ENCODE peak calls at places on chromosome 13, in six cellular contexts. One of them, this sample, is unnamed.

GRCh38 chr13:76708138-76708537 is 178.1 kb downstream of the KCTD12 start:
- DNase-seq in heart left ventricle: peak; percentile 44
- DNase-seq in hepatocyte: no peak
- DNase-seq in WERI-Rb-1: no peak
- DNase-seq in breast epithelium: no peak
- DNase-seq in keratinocyte: no peak
- DNase-seq in this sample: no peak

GRCh38 chr13:72931311-72931710 is 127.5 kb upstream of the KLF5 start:
- DNase-seq in heart left ventricle: no peak
- DNase-seq in WERI-Rb-1: no peak
- DNase-seq in hepatocyte: no peak
- DNase-seq in breast epithelium: no peak
- DNase-seq in keratinocyte: no peak
- DNase-seq in this sample: no peak

GRCh38 chr13:27565818-27566217 is 54.5 kb downstream of the LNX2 start:
- DNase-seq in breast epithelium: no peak
- DNase-seq in keratinocyte: no peak
- DNase-seq in hepatocyte: no peak
- DNase-seq in WERI-Rb-1: no peak
- DNase-seq in heart left ventricle: no peak
- DNase-seq in this sample: no peak

GRCh38 chr13:21435710-21436151 is 23.4 kb downstream of the ZDHHC20 start:
- DNase-seq in heart left ventricle: peak; percentile 68
- DNase-seq in breast epithelium: no peak
- DNase-seq in WERI-Rb-1: no peak
- DNase-seq in keratinocyte: no peak
- DNase-seq in hepatocyte: peak; percentile 53
- DNase-seq in this sample: peak; percentile 75

GRCh38 chr13:64052526-64052925 is 2636.9 kb upstream of the PCDH20 start:
- DNase-seq in hepatocyte: no peak
- DNase-seq in heart left ventricle: no peak
- DNase-seq in breast epithelium: no peak
- DNase-seq in keratinocyte: no peak
- DNase-seq in WERI-Rb-1: no peak
- DNase-seq in this sample: no peak

GRCh38 chr13:44170731-44171130 is 202.9 kb upstream of the SERP2 start:
- DNase-seq in heart left ventricle: no peak
- DNase-seq in breast epithelium: no peak
- DNase-seq in hepatocyte: no peak
- DNase-seq in WERI-Rb-1: no peak
- DNase-seq in keratinocyte: no peak
- DNase-seq in this sample: no peak

GRCh38 chr13:106796280-106797047 is 228.5 kb upstream of the ARGLU1 start:
- DNase-seq in WERI-Rb-1: no peak
- DNase-seq in hepatocyte: no peak
- DNase-seq in breast epithelium: no peak
- DNase-seq in keratinocyte: no peak
- DNase-seq in heart left ventricle: no peak
- DNase-seq in this sample: no peak

GRCh38 chr13:81872581-81872980 is 1531.7 kb upstream of the SPRY2 start:
- DNase-seq in breast epithelium: no peak
- DNase-seq in keratinocyte: no peak
- DNase-seq in heart left ventricle: no peak
- DNase-seq in WERI-Rb-1: peak; percentile 29
- DNase-seq in hepatocyte: peak; percentile 53
- DNase-seq in this sample: no peak

GRCh38 chr13:114143806-114144605 is 11.6 kb upstream of the RASA3 start:
- DNase-seq in breast epithelium: no peak
- DNase-seq in heart left ventricle: peak; percentile 11
- DNase-seq in WERI-Rb-1: peak; percentile 96
- DNase-seq in hepatocyte: peak; percentile 60
- DNase-seq in keratinocyte: no peak
- DNase-seq in this sample: peak; percentile 25

GRCh38 chr13:45564108-45564507 is 51.4 kb downstream of the ERICH6B start:
- DNase-seq in keratinocyte: no peak
- DNase-seq in breast epithelium: no peak
- DNase-seq in WERI-Rb-1: no peak
- DNase-seq in heart left ventricle: no peak
- DNase-seq in hepatocyte: peak; percentile 56
- DNase-seq in this sample: peak; percentile 63

GRCh38 chr13:50366488-50367174 is 351.4 kb downstream of the KCNRG start:
- DNase-seq in heart left ventricle: no peak
- DNase-seq in hepatocyte: no peak
- DNase-seq in breast epithelium: no peak
- DNase-seq in keratinocyte: no peak
- DNase-seq in WERI-Rb-1: no peak
- DNase-seq in this sample: no peak

GRCh38 chr13:30191491-30192100 is 115.8 kb downstream of the KATNAL1 start:
- DNase-seq in keratinocyte: no peak
- DNase-seq in WERI-Rb-1: no peak
- DNase-seq in hepatocyte: peak; percentile 24
- DNase-seq in heart left ventricle: no peak
- DNase-seq in breast epithelium: no peak
- DNase-seq in this sample: no peak

GRCh38 chr13:105972811-105973590 is 562.5 kb downstream of the EFNB2 start:
- DNase-seq in breast epithelium: no peak
- DNase-seq in WERI-Rb-1: no peak
- DNase-seq in heart left ventricle: no peak
- DNase-seq in keratinocyte: no peak
- DNase-seq in hepatocyte: no peak
- DNase-seq in this sample: no peak

GRCh38 chr13:25929816-25930215 is 122.0 kb downstream of the SHISA2 start:
- DNase-seq in breast epithelium: no peak
- DNase-seq in heart left ventricle: no peak
- DNase-seq in hepatocyte: no peak
- DNase-seq in keratinocyte: no peak
- DNase-seq in WERI-Rb-1: no peak
- DNase-seq in this sample: no peak

GRCh38 chr13:40974460-40975407 is 44.4 kb downstream of the ELF1 start:
- DNase-seq in keratinocyte: no peak
- DNase-seq in breast epithelium: no peak
- DNase-seq in hepatocyte: peak; percentile 58
- DNase-seq in heart left ventricle: no peak
- DNase-seq in WERI-Rb-1: peak; percentile 9
- DNase-seq in this sample: peak; percentile 58

GRCh38 chr13:99374994-99375805 is 68.0 kb upstream of the GPR183 start:
- DNase-seq in breast epithelium: no peak
- DNase-seq in keratinocyte: no peak
- DNase-seq in WERI-Rb-1: no peak
- DNase-seq in heart left ventricle: peak; percentile 46
- DNase-seq in hepatocyte: no peak
- DNase-seq in this sample: no peak

DNA sequence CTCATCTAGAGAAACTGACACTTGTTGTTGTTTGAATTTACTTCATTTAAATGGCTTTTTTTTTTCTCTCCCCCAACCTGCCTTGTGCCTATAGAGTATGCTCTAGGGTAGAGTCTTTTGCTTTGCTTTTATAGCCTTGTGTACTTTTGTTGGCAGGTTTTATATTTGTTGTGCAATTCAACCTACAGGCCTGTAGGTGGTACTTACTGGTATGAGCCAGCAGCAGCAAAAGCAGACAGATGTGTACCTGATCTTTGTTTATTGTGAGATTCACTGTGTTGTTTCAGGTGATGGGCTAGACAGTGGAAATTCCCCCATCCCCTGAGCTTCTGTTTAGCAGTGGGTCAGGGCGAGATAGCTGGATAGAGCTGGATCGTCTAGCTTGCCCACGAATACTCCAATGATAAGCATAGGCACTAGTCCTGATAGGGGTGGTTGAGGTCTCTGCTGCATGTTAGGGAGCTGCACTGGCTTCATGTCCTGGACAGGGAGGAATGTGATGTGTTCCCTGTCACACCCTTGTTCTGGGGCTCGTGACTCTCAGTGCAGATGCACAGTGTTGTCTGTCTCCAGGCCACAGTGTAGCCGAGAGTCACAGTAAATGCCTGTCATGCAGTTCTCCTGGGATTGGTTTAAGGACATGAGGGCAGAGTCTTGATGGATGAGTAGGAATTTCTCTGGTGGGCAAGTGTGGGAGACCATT is 21.3 kb downstream of the DNAJC3 start:
- DNase-seq in WERI-Rb-1: no peak
- DNase-seq in breast epithelium: no peak
- DNase-seq in hepatocyte: peak; percentile 19
- DNase-seq in keratinocyte: no peak
- DNase-seq in heart left ventricle: peak; percentile 36
- DNase-seq in this sample: no peak
- TF ChIP-seq CTCF in WERI-Rb-1: peak; percentile 51
- TF ChIP-seq CTCF in breast epithelium: no peak
- TF ChIP-seq CTCF in hepatocyte: no peak
- TF ChIP-seq CTCF in keratinocyte: peak; percentile 31
- TF ChIP-seq CTCF in heart left ventricle: no peak
- TF ChIP-seq CTCF in this sample: peak; percentile 35

DNA sequence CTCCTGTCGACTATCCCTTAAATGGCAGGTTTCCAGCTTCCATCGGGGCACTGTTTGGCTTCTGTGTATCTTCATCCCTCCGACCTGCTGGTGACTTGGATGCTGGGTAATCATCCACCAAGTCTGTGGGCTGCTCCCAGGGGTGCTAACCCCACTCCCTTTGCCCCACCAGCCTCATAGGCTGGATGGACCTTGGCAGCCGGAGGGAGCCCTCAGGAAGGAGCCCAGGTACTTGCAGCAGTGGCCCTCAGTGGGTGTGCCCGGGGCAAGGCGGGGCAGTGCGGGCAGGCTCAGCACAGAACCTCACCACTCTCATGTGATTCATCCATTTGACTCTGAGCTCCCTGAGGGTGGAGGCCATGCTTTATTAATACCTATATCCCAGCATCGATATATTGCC is 27.4 kb upstream of the TUBGCP3 start:
- DNase-seq in hepatocyte: no peak
- DNase-seq in WERI-Rb-1: peak; percentile 6
- DNase-seq in heart left ventricle: no peak
- DNase-seq in breast epithelium: no peak
- DNase-seq in keratinocyte: no peak
- DNase-seq in this sample: no peak
- H3K27me3 ChIP-seq in hepatocyte: no peaks in the 10 kb centered on the region
- H3K27me3 ChIP-seq in WERI-Rb-1: peaks cover 40% of the 10 kb centered on the region
- H3K27me3 ChIP-seq in heart left ventricle: no peaks in the 10 kb centered on the region
- H3K27me3 ChIP-seq in breast epithelium: no peaks in the 10 kb centered on the region
- H3K27me3 ChIP-seq in keratinocyte: peaks cover 9% of the 10 kb centered on the region
- H3K27me3 ChIP-seq in this sample: peaks cover 6% of the 10 kb centered on the region

DNA sequence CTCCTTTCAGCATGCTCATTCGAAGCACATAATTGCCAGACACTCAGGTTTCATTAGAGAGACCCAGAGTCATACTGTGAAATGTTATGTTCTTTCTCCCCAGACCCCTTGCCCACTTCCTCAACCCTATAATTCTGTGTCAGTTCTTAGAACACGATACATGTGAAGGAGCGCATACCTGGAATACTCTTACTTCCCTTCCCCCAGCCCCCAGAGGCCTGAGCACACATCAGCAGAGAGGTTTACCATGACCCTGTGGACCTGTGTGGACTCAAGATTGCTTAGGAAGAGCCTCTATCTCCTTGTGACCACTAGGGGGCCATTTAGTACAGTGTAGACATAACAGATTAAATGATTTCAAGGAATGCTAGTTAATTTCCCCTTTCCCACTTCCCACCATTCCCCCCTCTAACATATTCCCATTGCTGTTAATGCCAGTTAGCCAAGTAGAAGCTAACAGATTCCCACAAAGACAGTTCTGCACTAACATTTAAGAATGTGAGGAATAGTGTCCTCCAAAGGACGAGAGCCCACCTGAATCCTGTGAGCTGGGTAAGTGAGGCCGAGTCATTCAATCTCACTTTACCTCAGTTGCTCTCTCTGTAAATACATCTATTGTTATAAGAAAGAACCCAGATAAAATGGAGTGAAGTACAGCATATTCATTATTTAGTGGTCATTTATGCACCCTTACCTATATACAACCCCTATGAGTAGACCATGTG is 154.2 kb upstream of the MAB21L1 start:
- DNase-seq in keratinocyte: no peak
- DNase-seq in heart left ventricle: no peak
- DNase-seq in hepatocyte: peak; percentile 76
- DNase-seq in breast epithelium: no peak
- DNase-seq in WERI-Rb-1: peak; percentile 60
- DNase-seq in this sample: peak; percentile 18
- TF ChIP-seq CTCF in keratinocyte: peak; percentile 64
- TF ChIP-seq CTCF in heart left ventricle: peak; percentile 66
- TF ChIP-seq CTCF in hepatocyte: peak; percentile 64
- TF ChIP-seq CTCF in breast epithelium: peak; percentile 54
- TF ChIP-seq CTCF in WERI-Rb-1: peak; percentile 75
- TF ChIP-seq CTCF in this sample: peak; percentile 74

DNA sequence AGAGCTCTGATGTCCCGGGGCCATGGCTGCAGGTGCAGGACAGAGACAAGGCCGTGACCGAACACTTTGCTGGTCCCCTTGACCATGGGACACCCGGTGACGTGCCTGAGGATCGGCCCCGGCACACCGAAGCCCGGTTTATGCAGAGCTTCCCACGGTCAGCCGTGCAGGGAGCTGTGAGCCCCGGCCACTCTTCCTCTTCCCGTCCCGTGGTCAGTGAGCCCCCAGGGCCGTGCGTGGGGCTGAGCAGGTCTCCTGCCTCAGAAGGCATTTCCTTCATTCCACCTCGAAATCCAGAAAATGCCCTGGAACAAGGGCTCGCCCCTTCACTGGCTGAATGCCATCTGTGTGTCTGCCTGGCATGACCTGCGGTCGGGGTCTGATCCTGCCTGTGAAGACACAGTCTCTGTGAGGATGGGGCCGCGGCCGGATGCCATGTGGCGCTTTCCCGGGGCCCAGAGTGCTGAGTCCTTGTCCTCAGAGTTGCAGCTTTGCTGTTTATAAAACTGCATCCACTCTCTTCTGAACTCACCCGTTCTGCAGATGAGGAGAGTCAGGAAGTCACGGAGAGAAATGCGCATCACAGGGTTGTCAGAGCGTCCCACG is 16.9 kb downstream of the MCF2L start:
- DNase-seq in hepatocyte: no peak
- DNase-seq in keratinocyte: no peak
- DNase-seq in WERI-Rb-1: no peak
- DNase-seq in breast epithelium: no peak
- DNase-seq in heart left ventricle: no peak
- DNase-seq in this sample: no peak
- H3K27me3 ChIP-seq in hepatocyte: no peaks in the 10 kb centered on the region
- H3K27me3 ChIP-seq in keratinocyte: peaks cover 6% of the 10 kb centered on the region
- H3K27me3 ChIP-seq in WERI-Rb-1: no peaks in the 10 kb centered on the region
- H3K27me3 ChIP-seq in breast epithelium: no peaks in the 10 kb centered on the region
- H3K27me3 ChIP-seq in heart left ventricle: no peaks in the 10 kb centered on the region
- H3K27me3 ChIP-seq in this sample: peaks cover 17% of the 10 kb centered on the region

GRCh38 chr13:28566283-28566682 is 71.4 kb upstream of the FLT1 start:
- DNase-seq in breast epithelium: no peak
- DNase-seq in heart left ventricle: no peak
- DNase-seq in keratinocyte: no peak
- DNase-seq in WERI-Rb-1: no peak
- DNase-seq in hepatocyte: no peak
- DNase-seq in this sample: no peak
- TF ChIP-seq CTCF in breast epithelium: no peak
- TF ChIP-seq CTCF in heart left ventricle: no peak
- TF ChIP-seq CTCF in keratinocyte: no peak
- TF ChIP-seq CTCF in WERI-Rb-1: no peak
- TF ChIP-seq CTCF in hepatocyte: no peak
- TF ChIP-seq CTCF in this sample: no peak

DNA sequence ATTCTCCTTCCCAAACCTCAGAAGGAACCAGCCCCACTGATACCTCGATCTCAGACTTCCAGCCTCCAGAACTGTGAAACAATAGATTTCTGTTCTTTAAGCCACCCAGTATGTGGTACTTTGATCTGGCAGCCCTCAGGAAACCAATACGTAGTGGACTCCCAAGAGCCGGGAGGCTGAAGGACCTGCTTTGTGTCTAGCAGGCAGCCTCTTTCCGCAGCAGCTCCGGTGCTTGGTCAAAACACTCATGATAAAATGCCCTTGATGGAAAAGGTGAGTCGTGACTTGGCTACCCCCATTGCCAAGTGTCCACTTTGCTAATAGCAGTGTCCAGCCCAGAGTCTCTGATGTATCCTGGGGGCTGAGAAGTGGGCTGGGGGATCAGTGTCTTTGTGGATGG is 158.8 kb upstream of the TMTC4 start:
- DNase-seq in WERI-Rb-1: no peak
- DNase-seq in breast epithelium: no peak
- DNase-seq in hepatocyte: no peak
- DNase-seq in heart left ventricle: no peak
- DNase-seq in keratinocyte: no peak
- DNase-seq in this sample: no peak
- H3K27me3 ChIP-seq in WERI-Rb-1: no peaks in the 10 kb centered on the region
- H3K27me3 ChIP-seq in breast epithelium: no peaks in the 10 kb centered on the region
- H3K27me3 ChIP-seq in hepatocyte: no peaks in the 10 kb centered on the region
- H3K27me3 ChIP-seq in heart left ventricle: no peaks in the 10 kb centered on the region
- H3K27me3 ChIP-seq in keratinocyte: no peaks in the 10 kb centered on the region
- H3K27me3 ChIP-seq in this sample: no peaks in the 10 kb centered on the region